ENCODE peak calls at places on chromosomes 6 and 20, in nine cellular contexts. V is CD8-positive, alpha-beta T cell; Z is stimulated activated naive CD4-positive, alpha-beta T cell; N is GM13977; E is HT1080; R is activated effector memory CD4-positive, alpha-beta T cell treated with Interleukin-2 at 50 U/mL for 16 hours; W is left ventricle myocardium superior; I is coronary artery; C is GM03348. T is an unnamed sample.

GRCh38 chr6:162849269-162849668 is 121.5 kb downstream of the PACRG start:
- DNase-seq in Z (no peak), E (no peak), W (no peak), N (no peak), C (no peak), R (no peak), V (no peak), I (no peak), T (no peak)

GRCh38 chr6:149867876-149868640 is 3.9 kb upstream of the LRP11 start:
- DNase-seq in I (no peak), W (no peak), R (no peak), N (no peak), Z (no peak), V (no peak), C (peak), E (no peak), T (no peak)

GRCh38 chr20:35837577-35838195 is 65.9 kb downstream of the PHF20 start:
- DNase-seq in E (no peak), V (no peak), N (no peak), W (no peak), Z (no peak), R (no peak), I (no peak), C (peak), T (no peak)

GRCh38 chr20:57936636-57937310 is 227.0 kb upstream of the PMEPA1 start:
- DNase-seq in E (no peak), Z (no peak), N (no peak), V (no peak), W (no peak), R (no peak), I (no peak), C (no peak), T (no peak)

GRCh38 chr20:58019850-58020625 is 208.4 kb downstream of the ANKRD60 start:
- DNase-seq in V (no peak), I (peak), W (no peak), Z (no peak), N (no peak), E (no peak), C (no peak), R (no peak), T (no peak)

GRCh38 chr6:111662192-111662793 is 56.6 kb upstream of the TRAF3IP2 start:
- DNase-seq in N (no peak), V (no peak), Z (no peak), C (no peak), I (no peak), E (no peak), R (no peak), W (no peak), T (no peak)

GRCh38 chr6:54516331-54516730 is 208.1 kb downstream of the TINAG start:
- DNase-seq in E (no peak), I (no peak), V (no peak), W (no peak), N (no peak), R (no peak), Z (no peak), C (no peak), T (no peak)

GRCh38 chr6:51495016-51495805 is 592.2 kb downstream of the PKHD1 start:
- DNase-seq in W (no peak), Z (no peak), V (no peak), E (no peak), C (no peak), R (no peak), I (no peak), N (no peak), T (no peak)

GRCh38 chr6:45609141-45609638 is 231.5 kb upstream of the SUPT3H start:
- DNase-seq in I (no peak), C (peak), R (no peak), V (no peak), Z (no peak), E (peak), W (no peak), N (no peak), T (peak)

GRCh38 chr6:45156075-45156474 is 172.1 kb upstream of the RUNX2 start:
- DNase-seq in V (peak), E (no peak), Z (peak), W (no peak), N (peak), R (no peak), I (no peak), C (no peak), T (no peak)

GRCh38 chr20:57680934-57681914 is 28.6 kb downstream of the PMEPA1 start:
- DNase-seq in W (no peak), R (no peak), E (no peak), Z (peak), V (peak), C (no peak), N (no peak), I (no peak), T (no peak)

GRCh38 chr6:20655317-20655716 is 121.1 kb downstream of the CDKAL1 start:
- DNase-seq in I (no peak), E (peak), N (no peak), C (no peak), Z (no peak), V (no peak), W (no peak), R (no peak), T (no peak)

GRCh38 chr6:52399511-52400315 is 20.4 kb upstream of the EFHC1 start:
- DNase-seq in V (no peak), W (no peak), I (no peak), Z (peak), E (peak), C (peak), R (no peak), N (peak), T (no peak)

GRCh38 chr6:33249732-33250625 is 21.7 kb downstream of the VPS52 start:
- DNase-seq in R (no peak), Z (no peak), N (no peak), W (peak), E (peak), C (peak), I (peak), V (no peak), T (no peak)

GRCh38 chr6:168496932-168497331 is 55.9 kb downstream of the SMOC2 start:
- DNase-seq in V (no peak), E (no peak), N (no peak), W (no peak), C (no peak), Z (no peak), R (no peak), I (no peak), T (no peak)

GRCh38 chr6:143965503-143966171 is 42.4 kb downstream of the PLAGL1 start:
- DNase-seq in C (peak), Z (no peak), E (peak), N (no peak), I (no peak), W (no peak), V (no peak), R (no peak), T (no peak)